ENCODE peak calls at places on chromosomes 3 and 15, in five cellular contexts. One of them, this sample, is unnamed.

GRCh38 chr15:72227720-72228119 is 3.3 kb downstream of the PKM start:
- DNase-seq in H1: no peak
- DNase-seq in A549: no peak
- DNase-seq in HepG2: no peak
- DNase-seq in K562: no peak
- DNase-seq in this sample: no peak

GRCh38 chr3:11095932-11096265 is 58.4 kb upstream of the HRH1 start:
- DNase-seq in H1: no peak
- DNase-seq in A549: no peak
- DNase-seq in HepG2: no peak
- DNase-seq in K562: peak
- DNase-seq in this sample: peak

GRCh38 chr3:161388860-161389259 is 17.5 kb upstream of the SPTSSB start:
- DNase-seq in H1: no peak
- DNase-seq in A549: no peak
- DNase-seq in HepG2: no peak
- DNase-seq in K562: no peak
- DNase-seq in this sample: no peak

GRCh38 chr3:135513106-135514063 is 452.1 kb upstream of the PPP2R3A start:
- DNase-seq in H1: no peak
- DNase-seq in A549: no peak
- DNase-seq in HepG2: no peak
- DNase-seq in K562: peak
- DNase-seq in this sample: peak

GRCh38 chr3:82581350-82581749 is 819.9 kb upstream of the GBE1 start:
- DNase-seq in H1: no peak
- DNase-seq in A549: no peak
- DNase-seq in HepG2: no peak
- DNase-seq in K562: no peak
- DNase-seq in this sample: no peak

GRCh38 chr3:42600958-42601675 is 631 bp downstream of the NKTR start:
- DNase-seq in H1: peak
- DNase-seq in A549: peak
- DNase-seq in HepG2: peak
- DNase-seq in K562: no peak
- DNase-seq in this sample: peak

GRCh38 chr3:30586091-30586805 is 20.2 kb upstream of the TGFBR2 start:
- DNase-seq in H1: no peak
- DNase-seq in A549: no peak
- DNase-seq in HepG2: no peak
- DNase-seq in K562: no peak
- DNase-seq in this sample: no peak

GRCh38 chr3:194235160-194235559 is 99.2 kb downstream of the HES1 start:
- DNase-seq in H1: peak
- DNase-seq in A549: no peak
- DNase-seq in HepG2: no peak
- DNase-seq in K562: no peak
- DNase-seq in this sample: no peak

GRCh38 chr3:128491900-128492352 is 1.1 kb downstream of the GATA2 start:
- DNase-seq in H1: no peak
- DNase-seq in A549: no peak
- DNase-seq in HepG2: no peak
- DNase-seq in K562: no peak
- DNase-seq in this sample: no peak

GRCh38 chr3:140092883-140093536 is 158.0 kb downstream of the CLSTN2 start:
- DNase-seq in H1: peak
- DNase-seq in A549: no peak
- DNase-seq in HepG2: no peak
- DNase-seq in K562: peak
- DNase-seq in this sample: no peak

GRCh38 chr3:65186268-65186667 is 498.5 kb upstream of the ADAMTS9 start:
- DNase-seq in H1: no peak
- DNase-seq in A549: no peak
- DNase-seq in HepG2: no peak
- DNase-seq in K562: no peak
- DNase-seq in this sample: no peak

GRCh38 chr15:68586274-68586961 is 7.6 kb downstream of the CORO2B start:
- DNase-seq in H1: no peak
- DNase-seq in A549: peak
- DNase-seq in HepG2: peak
- DNase-seq in K562: no peak
- DNase-seq in this sample: peak

GRCh38 chr3:186035277-186035676 is 73.6 kb downstream of the ETV5 start:
- DNase-seq in H1: no peak
- DNase-seq in A549: no peak
- DNase-seq in HepG2: no peak
- DNase-seq in K562: no peak
- DNase-seq in this sample: peak

GRCh38 chr15:48642795-48643194 is 2.7 kb downstream of the FBN1 start:
- DNase-seq in H1: no peak
- DNase-seq in A549: no peak
- DNase-seq in HepG2: no peak
- DNase-seq in K562: no peak
- DNase-seq in this sample: no peak
- H3K4me3 ChIP-seq in H1: no peak
- H3K4me3 ChIP-seq in A549: no peak
- H3K4me3 ChIP-seq in HepG2: no peak
- H3K4me3 ChIP-seq in K562: no peak
- H3K4me3 ChIP-seq in this sample: peak

GRCh38 chr3:173690542-173690941 is 293.0 kb downstream of the NLGN1 start:
- DNase-seq in H1: no peak
- DNase-seq in A549: no peak
- DNase-seq in HepG2: no peak
- DNase-seq in K562: no peak
- DNase-seq in this sample: peak
- TF ChIP-seq MAFK in H1: no peak
- TF ChIP-seq MAFK in A549: no peak
- TF ChIP-seq MAFK in HepG2: no peak
- TF ChIP-seq MAFK in K562: no peak
- TF ChIP-seq MAFK in this sample: no peak

GRCh38 chr3:123618768-123619484 is 34.1 kb upstream of the HACD2 start:
- DNase-seq in H1: no peak
- DNase-seq in A549: no peak
- DNase-seq in HepG2: no peak
- DNase-seq in K562: no peak
- DNase-seq in this sample: peak
- H3K4me3 ChIP-seq in H1: no peak
- H3K4me3 ChIP-seq in A549: no peak
- H3K4me3 ChIP-seq in HepG2: no peak
- H3K4me3 ChIP-seq in K562: no peak
- H3K4me3 ChIP-seq in this sample: peak

GRCh38 chr3:187360523-187361060 is 7.6 kb upstream of the RTP4 start:
- DNase-seq in H1: no peak
- DNase-seq in A549: no peak
- DNase-seq in HepG2: no peak
- DNase-seq in K562: no peak
- DNase-seq in this sample: no peak
- TF ChIP-seq MAFK in H1: no peak
- TF ChIP-seq MAFK in A549: no peak
- TF ChIP-seq MAFK in HepG2: no peak
- TF ChIP-seq MAFK in K562: no peak
- TF ChIP-seq MAFK in this sample: no peak

GRCh38 chr3:156552973-156553372 is 1.9 kb downstream of the SSR3 start:
- DNase-seq in H1: no peak
- DNase-seq in A549: no peak
- DNase-seq in HepG2: no peak
- DNase-seq in K562: no peak
- DNase-seq in this sample: no peak

GRCh38 chr3:156554515-156554841 is 439 bp downstream of the SSR3 start:
- DNase-seq in H1: no peak
- DNase-seq in A549: no peak
- DNase-seq in HepG2: no peak
- DNase-seq in K562: peak
- DNase-seq in this sample: no peak

GRCh38 chr3:156551746-156552145 is 3.2 kb downstream of the SSR3 start:
- DNase-seq in H1: no peak
- DNase-seq in A549: no peak
- DNase-seq in HepG2: no peak
- DNase-seq in K562: no peak
- DNase-seq in this sample: peak

GRCh38 chr3:156554842-156555687 is at the start of gene SSR3:
- DNase-seq in H1: peak
- DNase-seq in A549: peak
- DNase-seq in HepG2: peak
- DNase-seq in K562: peak
- DNase-seq in this sample: peak

DNA sequence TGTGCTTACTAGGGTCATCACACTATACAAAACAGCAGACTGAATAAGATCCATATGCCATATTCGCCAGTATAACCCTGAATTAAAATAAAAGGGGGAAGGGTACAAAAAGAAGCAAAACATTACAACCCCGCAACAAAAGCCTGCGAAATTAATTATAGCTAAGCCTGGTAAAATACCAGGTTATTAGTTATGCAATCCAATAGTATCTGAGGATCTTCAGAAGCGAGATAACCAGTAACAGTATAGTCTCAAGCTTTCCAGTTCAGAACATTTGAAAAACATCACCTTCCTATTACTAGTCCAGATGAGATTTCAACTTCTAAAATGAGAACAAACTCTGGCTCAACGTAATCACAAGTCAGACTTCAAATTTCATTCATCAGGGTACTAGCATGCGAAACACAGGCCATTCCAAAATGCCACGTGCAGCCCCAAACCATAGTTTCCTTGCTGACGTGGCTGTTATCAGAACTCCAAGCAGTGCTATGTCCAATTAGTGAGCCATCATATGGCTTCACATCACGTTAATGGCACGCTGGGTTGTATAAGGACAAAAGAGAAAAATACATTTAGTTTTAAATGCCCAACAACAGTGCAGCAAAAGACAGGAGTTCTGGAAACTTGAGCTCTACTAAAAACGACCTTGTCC is 1.1 kb downstream of the SSR3 start:
- DNase-seq in H1: no peak
- DNase-seq in A549: no peak
- DNase-seq in HepG2: peak
- DNase-seq in K562: no peak
- DNase-seq in this sample: peak
- H3K4me3 ChIP-seq in H1: peak
- H3K4me3 ChIP-seq in A549: peak
- H3K4me3 ChIP-seq in HepG2: peak
- H3K4me3 ChIP-seq in K562: peak
- H3K4me3 ChIP-seq in this sample: peak

GRCh38 chr3:12427551-12427950 is 56.7 kb upstream of the TSEN2 start:
- DNase-seq in H1: no peak
- DNase-seq in A549: no peak
- DNase-seq in HepG2: no peak
- DNase-seq in K562: no peak
- DNase-seq in this sample: no peak
- TF ChIP-seq MAFK in H1: no peak
- TF ChIP-seq MAFK in A549: no peak
- TF ChIP-seq MAFK in HepG2: no peak
- TF ChIP-seq MAFK in K562: no peak
- TF ChIP-seq MAFK in this sample: no peak

GRCh38 chr3:183591881-183592521 is 36.5 kb upstream of the KLHL6 start:
- DNase-seq in H1: no peak
- DNase-seq in A549: no peak
- DNase-seq in HepG2: no peak
- DNase-seq in K562: peak
- DNase-seq in this sample: no peak
- H3K4me3 ChIP-seq in H1: peak
- H3K4me3 ChIP-seq in A549: no peak
- H3K4me3 ChIP-seq in HepG2: no peak
- H3K4me3 ChIP-seq in K562: no peak
- H3K4me3 ChIP-seq in this sample: no peak

DNA sequence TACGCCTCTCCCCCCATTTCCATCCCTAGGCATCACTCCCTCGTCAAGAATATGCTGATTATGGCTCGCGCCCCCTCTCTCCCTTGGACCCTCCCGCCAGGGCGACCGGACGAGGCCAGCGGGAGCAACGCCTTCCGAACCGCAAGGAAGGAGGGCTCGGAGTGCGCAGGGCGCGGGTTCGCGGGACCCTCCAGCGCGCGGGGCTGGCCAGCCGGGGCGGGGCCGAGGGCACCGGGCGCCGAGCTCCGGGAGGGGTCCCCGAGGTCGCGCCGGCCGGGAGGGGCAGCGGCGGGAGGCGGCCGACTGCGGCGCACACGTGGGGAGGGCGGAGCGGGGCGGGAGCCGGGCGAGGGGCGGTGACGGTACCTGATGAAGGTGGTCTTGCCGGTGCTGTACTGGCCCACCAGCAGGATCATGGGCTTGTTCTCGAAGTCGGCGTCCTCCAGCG is 440 bp downstream of the EHD4 start:
- DNase-seq in H1: peak
- DNase-seq in A549: peak
- DNase-seq in HepG2: peak
- DNase-seq in K562: peak
- DNase-seq in this sample: no peak
- TF ChIP-seq MAFK in H1: no peak
- TF ChIP-seq MAFK in A549: no peak
- TF ChIP-seq MAFK in HepG2: no peak
- TF ChIP-seq MAFK in K562: no peak
- TF ChIP-seq MAFK in this sample: no peak

GRCh38 chr3:14145236-14145635 is 20.4 kb downstream of the TMEM43 start:
- DNase-seq in H1: no peak
- DNase-seq in A549: no peak
- DNase-seq in HepG2: no peak
- DNase-seq in K562: no peak
- DNase-seq in this sample: peak
- H3K4me3 ChIP-seq in H1: no peak
- H3K4me3 ChIP-seq in A549: no peak
- H3K4me3 ChIP-seq in HepG2: no peak
- H3K4me3 ChIP-seq in K562: no peak
- H3K4me3 ChIP-seq in this sample: no peak

This sample was measured in IMR-90.